ENCODE peak calls at places on chromosomes 4 and X, in five cellular contexts. Z is right lobe of liver, J is GM23248, G is astrocyte, B is cardiac muscle cell. F is an unnamed sample. For H3K4me1, the result is how much of the 10 kb centered on the place peaks cover.

GRCh38 chr4:116020141-116020722 is 906.8 kb upstream of the NDST4 start:
- DNase-seq in Z (no peak), G (no peak), J (no peak), B (no peak), F (no peak)

GRCh38 chrX:29196501-29196900 is 609.3 kb downstream of the IL1RAPL1 start:
- DNase-seq in Z (no peak), J (no peak), B (no peak), G (no peak), F (no peak)

GRCh38 chrX:47193475-47194241 is at the start of gene UBA1:
- DNase-seq in G (peak), J (peak), B (peak), Z (peak), F (peak)

GRCh38 chrX:131279617-131280016 is 9.5 kb downstream of the IGSF1 start:
- DNase-seq in Z (no peak), B (no peak), G (no peak), J (no peak), F (no peak)

GRCh38 chr4:47525154-47525819 is 40.2 kb downstream of the ATP10D start:
- DNase-seq in J (peak), Z (no peak), B (peak), G (peak), F (no peak)

GRCh38 chrX:112874140-112874539 is 33.5 kb upstream of the AMOT start:
- DNase-seq in B (peak), Z (no peak), J (peak), G (no peak), F (no peak)

GRCh38 chr4:81021526-81021944 is 9.0 kb upstream of the BMP3 start:
- DNase-seq in G (no peak), J (no peak), Z (no peak), B (no peak), F (no peak)

GRCh38 chrX:65744965-65745364 is 77.5 kb downstream of the MSN start:
- DNase-seq in J (peak), G (no peak), B (peak), Z (no peak), F (no peak)

GRCh38 chr4:122652379-122652778 is 31.5 kb upstream of the IL21 start:
- DNase-seq in G (peak), B (peak), J (peak), Z (no peak), F (no peak)

GRCh38 chr4:24845132-24845531 is 49.8 kb downstream of the SOD3 start:
- DNase-seq in J (no peak), Z (no peak), B (no peak), G (no peak), F (no peak)

GRCh38 chr4:55910140-55910539 is 38.6 kb upstream of the CEP135 start:
- DNase-seq in J (peak), Z (no peak), G (peak), B (peak), F (no peak)

GRCh38 chrX:39764441-39764914 is 333.3 kb downstream of the BCOR start:
- DNase-seq in Z (no peak), J (no peak), B (peak), G (peak), F (no peak)

GRCh38 chrX:71098302-71098701 is 2.7 kb downstream of the FOXO4 start:
- DNase-seq in G (no peak), B (peak), Z (peak), J (peak), F (no peak)

GRCh38 chr4:185395255-185395955 is at the start of gene LRP2BP:
- DNase-seq in Z (no peak), G (no peak), J (peak), B (peak), F (no peak)

GRCh38 chrX:11460347-11460746 is 167.1 kb downstream of the AMELX start:
- DNase-seq in B (no peak), G (no peak), J (no peak), Z (no peak), F (no peak)

GRCh38 chr4:159106636-159107035 is 3.8 kb downstream of the RAPGEF2 start:
- DNase-seq in Z (no peak), G (peak), J (no peak), B (no peak), F (no peak)

GRCh38 chr4:96525901-96526300 is 686.0 kb downstream of the PDHA2 start:
- DNase-seq in J (no peak), Z (no peak), G (peak), B (peak), F (no peak)

GRCh38 chr4:106340774-106341173 is 24.4 kb downstream of the AIMP1 start:
- DNase-seq in G (no peak), Z (no peak), J (no peak), B (no peak), F (no peak)

GRCh38 chr4:142983111-142983510 is 137.0 kb upstream of the INPP4B start:
- DNase-seq in G (no peak), J (no peak), B (peak), Z (no peak), F (no peak)

GRCh38 chr4:30386266-30386895 is 333.8 kb upstream of the PCDH7 start:
- DNase-seq in Z (no peak), G (peak), B (peak), J (peak), F (no peak)

GRCh38 chr4:48047896-48048295 is 31.3 kb downstream of the NIPAL1 start:
- DNase-seq in G (no peak), B (no peak), Z (peak), J (no peak), F (no peak)

GRCh38 chrX:103629295-103630170 is 758 bp downstream of the TCEAL1 start:
- DNase-seq in G (peak), Z (peak), J (peak), B (peak), F (peak)

GRCh38 chrX:77628294-77629025 is 157.6 kb downstream of the ATRX start:
- DNase-seq in B (peak), G (no peak), Z (no peak), J (peak), F (no peak)

GRCh38 chr4:181959121-181959520 is 284.1 kb upstream of the TENM3 start:
- DNase-seq in J (peak), Z (no peak), B (peak), G (peak), F (no peak)

GRCh38 chrX:136528645-136529315 is 3.2 kb upstream of the VGLL1 start:
- DNase-seq in J (no peak), B (no peak), G (no peak), Z (no peak), F (no peak)

GRCh38 chr4:42512226-42512625 is 114.9 kb downstream of the SHISA3 start:
- DNase-seq in J (no peak), G (no peak), Z (no peak), B (no peak), F (no peak)

GRCh38 chrX:1524874-1525582 is 12.0 kb downstream of the P2RY8 start:
- DNase-seq in Z (no peak), G (no peak), B (no peak), J (no peak), F (no peak)

GRCh38 chr4:153634737-153635353 is 49.2 kb upstream of the TLR2 start:
- DNase-seq in G (no peak), B (peak), J (peak), Z (no peak), F (no peak)

GRCh38 chr4:4673070-4673469 is 131.2 kb upstream of the STX18 start:
- DNase-seq in Z (no peak), J (peak), B (peak), G (peak), F (no peak)

GRCh38 chr4:125464146-125464545 is 149.4 kb downstream of the FAT4 start:
- DNase-seq in Z (no peak), J (peak), B (no peak), G (no peak), F (no peak)

GRCh38 chr4:76614589-76614988 is 179.6 kb downstream of the SHROOM3 start:
- DNase-seq in B (no peak), J (peak), G (peak), Z (no peak), F (no peak)

GRCh38 chrX:26778320-26778888 is 562.4 kb downstream of the MAGEB5 start:
- DNase-seq in G (no peak), J (no peak), B (no peak), Z (no peak), F (no peak)

GRCh38 chr4:6461301-6462165 is 10.9 kb downstream of the PPP2R2C start:
- DNase-seq in G (no peak), J (no peak), B (no peak), Z (no peak), F (no peak)

GRCh38 chr4:188987011-188987410 is 847.8 kb downstream of the TRIML1 start:
- DNase-seq in Z (no peak), J (no peak), G (no peak), B (no peak), F (no peak)

GRCh38 chrX:41445781-41446358 is 1.3 kb upstream of the NYX start:
- DNase-seq in Z (peak), B (no peak), G (no peak), J (no peak), F (no peak)

GRCh38 chr4:145231906-145232700 is 51.7 kb upstream of the OTUD4 start:
- DNase-seq in Z (no peak), G (peak), B (peak), J (peak), F (no peak)

GRCh38 chrX:85569096-85569495 is 189.6 kb upstream of the POF1B start:
- DNase-seq in G (no peak), Z (no peak), B (no peak), J (no peak), F (no peak)

GRCh38 chr4:145719752-145720624 is 40.0 kb downstream of the C4orf51 start:
- DNase-seq in Z (no peak), B (no peak), G (no peak), J (no peak), F (no peak)

DNA sequence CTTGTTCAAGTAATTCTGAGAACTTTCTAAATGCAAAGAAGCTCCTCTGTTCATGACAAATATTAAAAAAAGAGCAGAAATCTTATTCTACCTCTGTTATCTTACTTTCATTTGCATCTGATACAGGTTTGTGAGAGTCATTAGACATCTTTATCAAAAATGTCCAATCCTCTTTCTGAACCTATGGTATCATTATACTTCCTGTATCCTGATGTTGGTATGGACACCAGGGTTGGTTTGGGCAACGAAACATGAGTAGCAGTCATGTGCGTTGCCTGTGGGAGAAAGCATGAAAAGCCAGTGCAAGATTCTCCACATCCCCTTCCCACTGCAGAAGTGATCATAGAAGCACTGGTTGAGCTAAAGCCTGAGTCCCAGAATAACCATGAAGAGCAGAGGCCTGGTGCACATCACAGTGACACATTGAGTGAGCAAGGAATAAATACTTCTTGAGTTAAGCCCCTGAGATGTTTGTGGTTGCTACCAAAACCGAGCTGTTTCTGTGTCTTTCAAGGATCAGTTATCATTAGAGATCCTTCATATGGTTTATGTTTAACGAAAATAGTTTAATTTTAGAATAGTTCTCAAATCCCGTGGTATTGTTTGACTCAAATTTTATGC is 197.2 kb downstream of the BANK1 start:
- DNase-seq in J (no peak), G (no peak), B (no peak), Z (no peak), F (no peak)
- H3K4me1 ChIP-seq in J (under half), G (under half), B (under half), Z (under half), F (under half)

GRCh38 chr4:94759767-94760211 is 2.0 kb downstream of the BMPR1B start:
- DNase-seq in Z (no peak), B (no peak), G (no peak), J (no peak), F (no peak)
- H3K4me3 ChIP-seq in Z (no peak), B (no peak), G (no peak), J (no peak), F (peak)

GRCh38 chr4:41430796-41431195 is 107.2 kb upstream of the LIMCH1 start:
- DNase-seq in B (no peak), Z (no peak), G (peak), J (peak), F (no peak)
- H3K4me1 ChIP-seq in B (under half), Z (under half), G (under half), J (under half), F (under half)

GRCh38 chrX:15114865-15115566 is 154.9 kb downstream of the ASB9 start:
- DNase-seq in J (no peak), B (no peak), G (no peak), Z (no peak), F (no peak)
- H3K4me3 ChIP-seq in J (no peak), B (no peak), G (no peak), Z (no peak), F (no peak)

DNA sequence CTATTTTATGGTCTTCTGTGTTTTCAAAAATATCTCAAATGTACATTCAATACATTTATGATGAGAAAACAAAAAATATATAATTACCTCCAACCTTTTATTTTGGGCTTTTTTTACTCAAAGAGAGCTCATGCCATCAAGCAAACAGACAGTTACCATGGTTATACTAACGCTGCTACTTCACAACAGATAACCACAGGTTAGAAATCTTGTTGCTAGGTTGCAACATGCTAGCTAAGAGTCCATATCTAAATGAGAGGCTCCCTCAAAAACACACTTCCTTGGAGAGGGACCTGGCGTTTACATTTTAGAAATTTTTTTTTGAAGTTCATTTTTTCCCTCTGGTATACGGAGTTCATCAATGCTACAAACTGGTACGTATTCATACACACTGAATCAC is 44.3 kb downstream of the TBC1D9 start:
- DNase-seq in B (peak), J (no peak), Z (no peak), G (no peak), F (no peak)
- H3K4me1 ChIP-seq in B (under half), J (under half), Z (under half), G (under half), F (under half)